ENCODE peak calls at places on chromosomes 5 and 9, in four cellular contexts. V is mammary epithelial cell, H is heart right ventricle, L is endodermal cell. G is an unnamed sample.

GRCh38 chr9:105828596-105829213 is 134.4 kb downstream of the TMEM38B start:
- DNase-seq in V (peak), H (no peak), L (no peak), G (no peak)

GRCh38 chr9:107637421-107638420 is 148.2 kb upstream of the KLF4 start:
- DNase-seq in V (peak), H (peak), L (peak), G (peak)

GRCh38 chr5:89847743-89848142 is 561.8 kb downstream of the CETN3 start:
- DNase-seq in V (peak), H (no peak), L (no peak), G (no peak)

GRCh38 chr5:127957183-127957582 is 126.4 kb upstream of the SLC12A2 start:
- DNase-seq in V (peak), H (peak), L (no peak), G (no peak)

GRCh38 chr5:128279345-128279744 is 195.8 kb downstream of the SLC12A2 start:
- DNase-seq in V (no peak), H (no peak), L (no peak), G (no peak)

GRCh38 chr5:54701179-54701578 is 183.6 kb downstream of the SNX18 start:
- DNase-seq in V (peak), H (no peak), L (no peak), G (peak)

GRCh38 chr5:141773779-141774531 is 91.9 kb upstream of the ARAP3 start:
- DNase-seq in V (no peak), H (no peak), L (peak), G (no peak)

GRCh38 chr9:83006378-83006777 is 56.6 kb downstream of the RASEF start:
- DNase-seq in V (no peak), H (no peak), L (no peak), G (no peak)

GRCh38 chr5:139104577-139105271 is 93.4 kb downstream of the SIL1 start:
- DNase-seq in V (peak), H (peak), L (no peak), G (peak)

GRCh38 chr9:84874583-84874982 is 205.1 kb downstream of the NTRK2 start:
- DNase-seq in V (no peak), H (no peak), L (no peak), G (no peak)

GRCh38 chr5:175214152-175214551 is 229.8 kb downstream of the DRD1 start:
- DNase-seq in V (peak), H (no peak), L (no peak), G (peak)

GRCh38 chr5:72036951-72037350 is 70.3 kb upstream of the MAP1B start:
- DNase-seq in V (peak), H (no peak), L (peak), G (no peak)

GRCh38 chr5:91383956-91384300 is 811 bp upstream of the ARRDC3 start:
- DNase-seq in V (no peak), H (peak), L (peak), G (no peak)

GRCh38 chr5:169742773-169743296 is 105.8 kb downstream of the DOCK2 start:
- DNase-seq in V (peak), H (peak), L (no peak), G (no peak)

DNA sequence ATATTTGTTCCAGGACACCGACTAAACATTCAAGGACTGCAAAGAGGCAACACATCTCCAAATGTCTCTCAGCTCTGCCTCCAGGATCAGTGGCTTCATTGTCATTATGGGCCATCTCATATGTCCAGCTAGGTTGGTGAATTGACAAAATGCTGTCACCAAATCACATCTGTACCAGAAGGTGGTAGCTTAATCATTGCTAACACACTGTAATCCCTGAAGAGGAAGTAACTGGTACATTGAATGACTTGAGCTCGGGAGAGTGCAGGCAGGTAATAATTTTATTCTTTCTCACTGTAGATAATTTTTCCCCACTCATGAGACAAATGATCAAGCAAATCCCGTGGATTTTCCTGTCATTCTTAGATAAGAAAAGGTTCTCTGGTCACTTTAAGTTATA is 169.8 kb downstream of the SEMA6A start:
- DNase-seq in V (no peak), H (no peak), L (no peak), G (no peak)
- TF ChIP-seq CTCF in V (no peak), H (no peak), L (no peak), G (no peak)

DNA sequence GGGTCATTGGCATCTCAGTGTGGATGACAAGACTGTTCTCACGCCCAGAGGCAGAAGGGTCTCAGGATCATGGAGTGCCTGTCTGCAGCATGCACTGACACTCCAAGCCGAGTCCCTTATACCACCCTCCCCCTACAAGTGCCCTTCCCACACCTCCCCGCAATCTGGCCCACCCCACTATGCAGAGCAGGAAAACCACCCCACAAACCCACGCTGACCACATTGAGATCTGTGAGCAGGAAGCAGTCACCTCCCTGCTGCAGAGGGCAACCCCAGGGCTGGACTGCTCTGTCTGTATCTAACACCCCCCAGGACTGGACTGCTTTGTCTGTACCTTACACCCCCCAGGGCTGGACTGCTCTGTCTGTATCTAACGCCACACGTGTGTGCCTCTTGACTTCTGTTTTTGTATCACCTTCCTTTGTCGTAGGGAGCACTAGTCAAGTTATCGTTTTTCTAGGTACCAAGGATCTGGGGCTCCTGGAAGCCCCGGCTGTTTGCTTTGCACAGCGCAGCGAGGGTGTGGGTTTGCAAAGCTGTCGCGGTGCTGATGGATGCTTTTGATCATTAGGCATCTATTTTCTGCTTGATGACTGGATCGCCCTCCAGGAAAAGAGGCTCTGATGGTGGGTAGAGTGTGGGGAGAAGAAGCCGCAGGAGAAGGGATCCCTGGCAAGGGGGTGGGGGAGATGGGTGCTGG is 21.5 kb downstream of the OLFM1 start:
- DNase-seq in V (no peak), H (no peak), L (no peak), G (no peak)
- H3K4me3 ChIP-seq in V (no peak), H (no peak), L (no peak), G (no peak)

GRCh38 chr9:89405832-89406231 is 87.5 kb downstream of the SECISBP2 start:
- DNase-seq in V (no peak), H (peak), L (no peak), G (no peak)
- H3K27ac ChIP-seq in V (no peak), H (no peak), L (no peak), G (peak)

GRCh38 chr5:34656001-34656699 is at the start of gene RAI14:
- DNase-seq in V (peak), H (peak), L (peak), G (peak)
- TF ChIP-seq CTCF in V (no peak), H (no peak), L (peak), G (no peak)

GRCh38 chr5:172733179-172733973 is 37.6 kb downstream of the DUSP1 start:
- DNase-seq in V (peak), H (peak), L (no peak), G (peak)
- H3K4me3 ChIP-seq in V (no peak), H (no peak), L (no peak), G (peak)

DNA sequence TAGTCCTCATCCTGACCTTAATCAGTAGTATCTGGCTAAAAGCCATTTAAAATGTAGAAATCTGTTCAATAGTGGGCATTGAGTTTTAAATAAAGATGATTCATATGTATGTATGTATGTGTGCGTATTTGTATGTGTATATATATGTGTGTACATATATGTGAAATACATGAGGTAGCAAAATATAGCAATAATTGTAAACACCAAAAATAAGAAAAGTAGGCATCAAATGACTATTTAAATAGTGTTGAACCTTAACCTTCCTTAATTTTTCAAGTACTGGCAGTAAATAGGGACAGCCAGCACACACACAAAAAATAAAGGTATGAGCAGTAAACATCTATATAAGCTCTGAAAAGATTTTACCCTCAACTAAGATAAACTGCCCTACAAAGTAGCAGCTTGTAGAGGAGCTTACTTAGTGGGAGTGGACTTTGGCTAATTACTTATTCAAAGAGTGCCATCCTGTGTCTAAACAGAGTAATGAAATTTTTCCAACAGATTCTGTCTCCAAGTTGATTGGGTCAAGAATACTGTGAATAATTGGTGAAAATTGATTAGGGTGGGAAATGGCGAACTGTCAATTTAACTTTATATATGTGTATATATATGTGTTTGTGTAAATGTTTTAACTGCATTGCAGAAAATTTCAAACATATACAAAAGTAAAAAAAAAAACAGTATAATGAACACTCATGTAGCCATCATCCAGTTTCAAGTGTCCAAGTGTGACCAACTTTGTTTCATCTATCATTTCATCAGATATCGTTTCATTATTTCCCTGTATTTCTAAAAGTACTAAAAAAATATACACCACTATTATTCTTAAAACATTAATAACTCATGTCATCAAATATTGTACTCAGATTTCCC is 2.0 kb upstream of the ADAMTS6 start:
- DNase-seq in V (peak), H (no peak), L (no peak), G (no peak)
- H3K27ac ChIP-seq in V (peak), H (peak), L (peak), G (peak)

DNA sequence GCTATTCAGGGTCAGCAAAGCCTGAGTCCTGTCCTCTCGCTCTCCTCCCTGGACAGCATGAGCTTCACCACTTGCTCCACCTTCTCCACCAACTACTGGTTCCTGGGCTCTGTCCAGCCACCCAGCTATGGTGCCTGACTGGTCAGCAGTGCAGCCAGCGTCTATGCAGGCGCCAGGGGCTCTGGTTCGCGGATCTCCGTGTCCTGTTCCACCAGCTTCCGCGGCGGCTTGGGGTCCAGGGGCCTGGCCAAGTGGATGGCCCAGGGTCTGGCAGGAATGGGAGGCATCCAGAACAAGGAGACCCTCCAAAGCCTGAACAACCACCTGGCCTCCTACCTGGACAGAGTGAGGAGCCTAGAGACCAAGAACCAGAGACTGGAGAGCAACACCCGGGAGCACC is 8.6 kb downstream of the NIPBL start:
- DNase-seq in V (no peak), H (no peak), L (peak), G (no peak)
- TF ChIP-seq CTCF in V (no peak), H (no peak), L (no peak), G (no peak)

DNA sequence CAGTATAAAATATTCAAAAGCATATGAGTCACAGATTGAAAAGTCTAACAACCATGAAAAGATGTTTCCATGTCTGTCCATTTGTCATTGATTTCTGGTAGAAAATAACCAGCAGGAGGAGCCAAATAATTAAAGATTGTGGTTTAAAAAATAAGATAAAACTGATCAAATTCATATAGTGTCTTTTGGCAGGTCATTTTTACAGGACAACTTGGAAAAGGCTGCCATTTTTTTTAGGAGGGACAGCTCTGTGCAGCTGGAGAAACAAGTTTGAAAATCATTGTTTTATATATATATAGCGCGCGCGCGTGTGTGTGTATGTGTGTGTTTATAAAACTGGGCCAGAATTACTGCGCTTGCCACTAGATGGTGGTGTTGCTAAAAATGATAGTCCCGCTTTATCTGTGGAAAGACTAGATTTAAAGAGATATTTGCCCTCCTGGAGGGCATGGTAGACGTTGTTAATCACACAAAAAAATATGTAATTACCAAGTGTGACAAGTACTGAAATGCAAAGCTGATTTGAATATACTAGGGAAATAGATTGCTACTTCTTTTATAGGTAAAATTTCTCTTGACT is 1.3 kb upstream of the TRMO start:
- DNase-seq in V (peak), H (peak), L (peak), G (no peak)
- H3K4me3 ChIP-seq in V (peak), H (peak), L (peak), G (peak)

GRCh38 chr5:51650824-51651223 is 267.6 kb downstream of the ISL1 start:
- DNase-seq in V (no peak), H (no peak), L (no peak), G (no peak)
- H3K27ac ChIP-seq in V (peak), H (no peak), L (no peak), G (no peak)

G was measured in coronary artery.